ENCODE peak calls at places on chromosomes 3 and 15, in nine cellular contexts. G is left cardiac atrium; X is NCI-H1092; F is transverse colon; H is CD4-positive, alpha-beta T cell; U is DMS 273 treated with DMSO at 0.1 percent for 48 hours; Q is GDM1; D is GM12891; M is Karpas-422. I is an unnamed sample.

GRCh38 chr3:20040476-20041196 is 390 bp downstream of the KAT2B start:
- DNase-seq in G (peak), X (peak), F (peak), H (peak), U (no peak), Q (peak), D (peak), M (peak), I (peak)

GRCh38 chr15:89496155-89497098 is at the start of gene RHCG:
- DNase-seq in G (peak), X (no peak), F (peak), H (no peak), U (peak), Q (no peak), D (no peak), M (no peak), I (peak)

GRCh38 chr3:59422312-59422711 is 372.5 kb upstream of the CFAP20DC start:
- DNase-seq in G (no peak), X (no peak), F (no peak), H (no peak), U (no peak), Q (no peak), D (no peak), M (no peak), I (no peak)

GRCh38 chr3:42728668-42729364 is 26.2 kb upstream of the HHATL start:
- DNase-seq in G (no peak), X (no peak), F (no peak), H (no peak), U (no peak), Q (no peak), D (no peak), M (no peak), I (no peak)

GRCh38 chr15:41017051-41017735 is 63.9 kb downstream of the CHAC1 start:
- DNase-seq in G (no peak), X (no peak), F (no peak), H (no peak), U (no peak), Q (no peak), D (no peak), M (no peak), I (no peak)

GRCh38 chr3:178714971-178715832 is 179.0 kb downstream of the KCNMB2 start:
- DNase-seq in G (no peak), X (no peak), F (no peak), H (no peak), U (no peak), Q (no peak), D (no peak), M (no peak), I (peak)

GRCh38 chr3:29690954-29691353 is 410.1 kb downstream of the RBMS3 start:
- DNase-seq in G (no peak), X (no peak), F (no peak), H (no peak), U (no peak), Q (no peak), D (no peak), M (no peak), I (no peak)

GRCh38 chr3:44125882-44126281 is 115.8 kb upstream of the TOPAZ1 start:
- DNase-seq in G (peak), X (no peak), F (no peak), H (no peak), U (no peak), Q (no peak), D (no peak), M (no peak), I (no peak)

GRCh38 chr15:69795601-69796000 is 302.1 kb downstream of the TLE3 start:
- DNase-seq in G (no peak), X (no peak), F (no peak), H (no peak), U (no peak), Q (no peak), D (no peak), M (no peak), I (no peak)

GRCh38 chr3:141390747-141391146 is 22.4 kb downstream of the ZBTB38 start:
- DNase-seq in G (no peak), X (no peak), F (no peak), H (no peak), U (no peak), Q (no peak), D (no peak), M (no peak), I (no peak)

GRCh38 chr3:169323580-169324453 is 339.7 kb downstream of the MECOM start:
- DNase-seq in G (peak), X (no peak), F (no peak), H (no peak), U (no peak), Q (no peak), D (no peak), M (no peak), I (no peak)

GRCh38 chr15:83092309-83092976 is 15.0 kb upstream of the TM6SF1 start:
- DNase-seq in G (peak), X (no peak), F (peak), H (no peak), U (no peak), Q (peak), D (no peak), M (peak), I (no peak)

GRCh38 chr3:128496602-128497304 is 3.8 kb upstream of the GATA2 start:
- DNase-seq in G (peak), X (no peak), F (no peak), H (no peak), U (no peak), Q (no peak), D (no peak), M (no peak), I (no peak)

GRCh38 chr15:28955686-28956421 is 70.1 kb downstream of the APBA2 start:
- DNase-seq in G (no peak), X (no peak), F (no peak), H (no peak), U (no peak), Q (no peak), D (no peak), M (no peak), I (no peak)

GRCh38 chr3:19945405-19946290 is 1.2 kb upstream of the RAB5A start:
- DNase-seq in G (no peak), X (no peak), F (peak), H (no peak), U (no peak), Q (no peak), D (no peak), M (no peak), I (no peak)

I was measured in NCI-H345.